ENCODE peak calls at places on chromosomes 16 and 17, in six cellular contexts. Z is AG09319, U is tibial artery, W is mesothelial cell of epicardium, X is adrenal gland, R is heart right ventricle. D is an unnamed sample.

GRCh38 chr17:1323336-1323735 is 43.9 kb downstream of the TRARG1 start:
- DNase-seq in Z (no peak), U (no peak), W (no peak), X (no peak), R (no peak), D (no peak)

GRCh38 chr16:70715113-70715711 is 29.4 kb upstream of the MTSS2 start:
- DNase-seq in Z (peak; percentile 90), U (peak; percentile 99), W (peak; percentile 69), X (peak; percentile 98), R (peak; percentile 76), D (no peak)

GRCh38 chr16:4897328-4897727 is 39.6 kb downstream of the PPL start:
- DNase-seq in Z (no peak), U (no peak), W (no peak), X (no peak), R (no peak), D (no peak)

GRCh38 chr17:2214887-2215615 is 88.5 kb downstream of the SMG6 start:
- DNase-seq in Z (no peak), U (no peak), W (no peak), X (peak; percentile 66), R (peak; percentile 82), D (no peak)

GRCh38 chr17:75512946-75513666 is 2.2 kb downstream of the CASKIN2 start:
- DNase-seq in Z (no peak), U (no peak), W (no peak), X (no peak), R (no peak), D (no peak)

GRCh38 chr17:66485272-66485947 is 183.0 kb downstream of the PRKCA start:
- DNase-seq in Z (no peak), U (no peak), W (no peak), X (no peak), R (no peak), D (no peak)

GRCh38 chr16:11948819-11949218 is 7.0 kb upstream of the NPIPB2 start:
- DNase-seq in Z (no peak), U (no peak), W (no peak), X (peak; percentile 4), R (no peak), D (no peak)

GRCh38 chr16:12145918-12146317 is 169.4 kb downstream of the SNX29 start:
- DNase-seq in Z (no peak), U (no peak), W (no peak), X (no peak), R (no peak), D (no peak)

GRCh38 chr17:77476498-77476897 is 335.7 kb downstream of the SEC14L1 start:
- DNase-seq in Z (no peak), U (no peak), W (no peak), X (no peak), R (no peak), D (no peak)

GRCh38 chr16:17474037-17474436 is 3.3 kb upstream of the XYLT1 start:
- DNase-seq in Z (no peak), U (no peak), W (no peak), X (peak; percentile 68), R (no peak), D (no peak)

GRCh38 chr17:59547131-59547915 is 18.1 kb upstream of the DHX40 start:
- DNase-seq in Z (no peak), U (no peak), W (no peak), X (no peak), R (no peak), D (no peak)

GRCh38 chr17:58411408-58411894 is 5.9 kb downstream of the RNF43 start:
- DNase-seq in Z (no peak), U (no peak), W (no peak), X (no peak), R (no peak), D (no peak)

GRCh38 chr16:67594956-67595355 is 32.6 kb downstream of the CTCF start:
- DNase-seq in Z (no peak), U (no peak), W (no peak), X (no peak), R (no peak), D (no peak)

GRCh38 chr16:50999181-50999580 is 151.9 kb downstream of the SALL1 start:
- DNase-seq in Z (no peak), U (no peak), W (no peak), X (no peak), R (no peak), D (no peak)

GRCh38 chr16:56013962-56014552 is 138.9 kb upstream of the CES5A start:
- DNase-seq in Z (no peak), U (no peak), W (peak; percentile 83), X (no peak), R (peak; percentile 54), D (peak; percentile 17)

GRCh38 chr17:34252138-34252889 is 2.8 kb upstream of the CCL2 start:
- DNase-seq in Z (peak; percentile 83), U (peak; percentile 97), W (peak; percentile 89), X (peak; percentile 98), R (peak; percentile 97), D (peak; percentile 51)

GRCh38 chr16:54093281-54093680 is 193.3 kb downstream of the IRX3 start:
- DNase-seq in Z (no peak), U (no peak), W (no peak), X (peak; percentile 85), R (no peak), D (no peak)

GRCh38 chr17:68456529-68457167 is 648 bp downstream of the WIPI1 start:
- DNase-seq in Z (peak; percentile 88), U (peak; percentile 94), W (peak; percentile 51), X (peak; percentile 93), R (peak; percentile 78), D (no peak)

GRCh38 chr16:89828199-89828869 is at the start of gene SPIRE2:
- DNase-seq in Z (no peak), U (peak; percentile 80), W (peak; percentile 92), X (peak; percentile 77), R (peak; percentile 81), D (peak; percentile 84)

GRCh38 chr16:8852534-8852933 is 16.3 kb downstream of the CARHSP1 start:
- DNase-seq in Z (no peak), U (no peak), W (no peak), X (no peak), R (no peak), D (no peak)

GRCh38 chr16:19860146-19861030 is 24.3 kb downstream of the GPRC5B start:
- DNase-seq in Z (peak; percentile 34), U (no peak), W (no peak), X (no peak), R (no peak), D (no peak)

GRCh38 chr16:57186630-57187507 is 740 bp downstream of the RSPRY1 start:
- DNase-seq in Z (no peak), U (peak; percentile 66), W (peak; percentile 41), X (no peak), R (no peak), D (no peak)
- TF ChIP-seq CTCF in Z (no peak), U (no peak), W (no peak), X (no peak), R (no peak), D (no peak)

GRCh38 chr17:51142597-51142996 is 10.8 kb upstream of the NME1 start:
- DNase-seq in Z (no peak), U (no peak), W (no peak), X (no peak), R (no peak), D (no peak)
- TF ChIP-seq CTCF in Z (no peak), U (no peak), W (no peak), X (no peak), R (no peak), D (no peak)

GRCh38 chr16:79331064-79331463 is 269.5 kb downstream of the MAF start:
- DNase-seq in Z (no peak), U (no peak), W (no peak), X (no peak), R (no peak), D (no peak)

GRCh38 chr16:79329967-79330366 is 270.6 kb downstream of the MAF start:
- DNase-seq in Z (no peak), U (no peak), W (no peak), X (no peak), R (no peak), D (no peak)

GRCh38 chr16:79336437-79337229 is 263.9 kb downstream of the MAF start:
- DNase-seq in Z (no peak), U (no peak), W (no peak), X (no peak), R (no peak), D (no peak)

GRCh38 chr16:79337906-79338305 is 262.6 kb downstream of the MAF start:
- DNase-seq in Z (no peak), U (no peak), W (no peak), X (no peak), R (no peak), D (no peak)

DNA sequence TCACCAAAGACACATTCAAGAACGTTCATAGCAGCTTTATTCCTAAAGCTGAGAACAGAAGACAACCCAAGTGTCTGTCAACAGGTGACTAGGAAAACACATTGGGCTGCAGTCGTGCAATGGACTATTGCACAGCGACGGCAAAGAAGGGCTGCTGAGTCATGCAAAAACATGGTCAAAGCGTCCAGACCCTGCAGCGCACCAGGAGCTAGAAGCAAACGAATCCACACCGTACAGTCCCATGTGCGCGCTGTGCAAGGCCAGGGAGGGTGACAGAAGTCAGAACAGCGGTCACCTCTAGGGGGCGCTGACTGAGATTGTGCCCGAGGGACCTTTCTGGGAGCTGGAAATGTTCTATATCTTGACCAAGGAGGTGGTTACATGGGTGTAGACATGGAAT is 266.4 kb downstream of the MAF start:
- DNase-seq in Z (no peak), U (no peak), W (no peak), X (no peak), R (no peak), D (no peak)
- TF ChIP-seq CTCF in Z (no peak), U (no peak), W (peak; percentile 48), X (no peak), R (no peak), D (peak; percentile 8)

DNA sequence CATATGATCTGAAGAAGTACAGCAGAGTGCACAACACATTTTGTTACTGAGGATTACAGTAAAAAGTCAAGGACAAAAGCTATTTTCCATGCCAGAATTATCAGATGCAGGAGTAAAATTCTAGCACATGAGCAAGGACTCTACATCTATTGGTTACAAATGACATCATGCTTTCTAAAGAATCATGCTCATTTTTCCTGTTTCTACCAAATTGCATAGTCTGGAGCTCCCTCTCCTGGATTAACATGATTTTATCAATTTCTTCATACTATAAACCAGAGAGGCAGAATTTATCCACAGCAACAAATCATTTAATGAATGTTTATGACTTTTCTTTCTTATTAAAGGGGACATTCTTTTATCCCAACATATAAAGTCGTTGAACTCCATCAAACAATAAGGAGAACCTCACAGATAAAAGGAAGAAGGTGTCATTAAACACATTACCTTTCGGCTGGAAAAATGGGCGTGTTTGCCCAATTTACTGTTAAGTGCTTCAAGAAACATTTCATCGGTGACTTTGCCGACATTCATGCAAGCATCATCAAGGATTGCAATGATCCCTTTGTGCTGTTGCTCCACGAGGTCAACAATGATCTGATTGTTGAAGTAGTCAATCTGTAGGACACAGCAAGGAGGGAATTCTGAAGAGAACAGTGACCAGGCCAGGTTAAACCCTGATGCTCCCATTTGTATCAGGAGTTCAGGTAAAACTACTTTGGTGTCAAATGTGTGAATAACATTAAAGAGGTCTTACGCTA is 121.7 kb downstream of the MYO1D start:
- DNase-seq in Z (peak; percentile 31), U (no peak), W (no peak), X (no peak), R (no peak), D (peak; percentile 34)
- TF ChIP-seq CTCF in Z (peak; percentile 41), U (peak; percentile 54), W (peak; percentile 58), X (peak; percentile 93), R (peak; percentile 17), D (peak; percentile 31)

GRCh38 chr17:17759164-17759563 is 77.6 kb downstream of the SREBF1 start:
- DNase-seq in Z (no peak), U (no peak), W (no peak), X (no peak), R (no peak), D (no peak)
- TF ChIP-seq CTCF in Z (no peak), U (no peak), W (no peak), X (no peak), R (no peak), D (no peak)

GRCh38 chr16:86093801-86094750 is 195.1 kb downstream of the IRF8 start:
- DNase-seq in Z (no peak), U (peak; percentile 61), W (no peak), X (no peak), R (no peak), D (no peak)
- TF ChIP-seq CTCF in Z (peak; percentile 25), U (no peak), W (no peak), X (no peak), R (no peak), D (no peak)

D was measured in GM10248.